ENCODE peak calls at places on chromosomes 4 and X, in seven cellular contexts. H, X, O, V, J, I and B are unnamed samples. For H3K36me3 and H3K27me3, the result is how much of the 10 kb centered on the place peaks cover.

GRCh38 chr4:181752516-181752915 is 490.7 kb upstream of the TENM3 start:
- DNase-seq in J (no peak), X (no peak), H (no peak), I (no peak), O (no peak), V (no peak), B (no peak)

GRCh38 chr4:188113156-188113555 is 3.8 kb upstream of the TRIML2 start:
- DNase-seq in I (no peak), H (no peak), X (no peak), O (no peak), J (no peak), V (no peak), B (no peak)

GRCh38 chrX:10120828-10121227 is 35.9 kb upstream of the CLCN4 start:
- DNase-seq in V (no peak), H (no peak), I (no peak), J (no peak), O (no peak), X (no peak), B (no peak)

GRCh38 chrX:123358457-123358856 is 174.4 kb downstream of the GRIA3 start:
- DNase-seq in I (no peak), V (no peak), H (no peak), X (no peak), O (no peak), J (no peak), B (no peak)

GRCh38 chr4:134364928-134365327 is 163.3 kb upstream of the PABPC4L start:
- DNase-seq in H (no peak), I (no peak), O (no peak), V (no peak), X (no peak), J (no peak), B (no peak)

GRCh38 chrX:18598413-18598812 is 73.5 kb downstream of the RS1 start:
- DNase-seq in J (no peak), X (no peak), H (no peak), I (no peak), O (no peak), V (no peak), B (no peak)

GRCh38 chr4:36757623-36758311 is 476.4 kb downstream of the DTHD1 start:
- DNase-seq in I (no peak), O (no peak), J (no peak), V (no peak), H (no peak), X (no peak), B (no peak)

GRCh38 chr4:41133619-41134018 is 80.7 kb downstream of the APBB2 start:
- DNase-seq in I (no peak), X (no peak), J (no peak), H (no peak), O (no peak), V (no peak), B (no peak)

GRCh38 chr4:41575207-41575606 is 37.2 kb downstream of the LIMCH1 start:
- DNase-seq in H (no peak), V (no peak), O (no peak), X (no peak), J (no peak), I (no peak), B (no peak)

GRCh38 chr4:54784188-54784671 is 126.5 kb downstream of the KIT start:
- DNase-seq in J (no peak), H (peak), I (no peak), V (no peak), X (no peak), O (peak), B (no peak)

GRCh38 chrX:153507484-153508178 is 9.8 kb upstream of the ATP2B3 start:
- DNase-seq in J (peak), H (peak), O (peak), I (peak), V (peak), X (peak), B (peak)

GRCh38 chr4:113996599-113997177 is 17.2 kb upstream of the ARSJ start:
- DNase-seq in H (no peak), I (peak), V (no peak), J (no peak), O (no peak), X (no peak), B (no peak)

GRCh38 chr4:183618681-183619080 is 40.3 kb downstream of the RWDD4 start:
- DNase-seq in O (no peak), J (no peak), X (no peak), I (peak), V (no peak), H (no peak), B (no peak)

GRCh38 chr4:147361726-147362125 is 119.2 kb upstream of the EDNRA start:
- DNase-seq in X (no peak), V (no peak), J (peak), O (no peak), H (peak), I (peak), B (no peak)

GRCh38 chrX:102917801-102918200 is 19.3 kb upstream of the RAB40AL start:
- DNase-seq in V (no peak), I (no peak), J (no peak), O (no peak), H (no peak), X (no peak), B (no peak)

GRCh38 chrX:130082244-130083106 is 27.8 kb downstream of the ELF4 start:
- DNase-seq in H (peak), J (no peak), V (no peak), I (no peak), X (peak), O (peak), B (peak)

GRCh38 chr4:18209448-18209847 is 187.9 kb upstream of the LCORL start:
- DNase-seq in I (no peak), H (no peak), V (no peak), O (no peak), J (no peak), X (no peak), B (peak)

GRCh38 chr4:8347660-8348059 is 78.1 kb downstream of the HTRA3 start:
- DNase-seq in O (no peak), V (no peak), H (no peak), X (no peak), I (no peak), J (no peak), B (no peak)

GRCh38 chr4:89834486-89835209 is 2.3 kb downstream of the SNCA start:
- DNase-seq in X (no peak), V (no peak), J (no peak), I (no peak), O (no peak), H (no peak), B (no peak)

GRCh38 chr4:126916626-126917140 is 716.1 kb upstream of the INTU start:
- DNase-seq in V (no peak), H (no peak), J (no peak), O (no peak), X (no peak), I (no peak), B (no peak)

GRCh38 chr4:53651142-53651720 is 59.9 kb upstream of the LNX1 start:
- DNase-seq in H (peak), O (no peak), V (no peak), J (no peak), I (no peak), X (no peak), B (no peak)

GRCh38 chr4:159229164-159229563 is 126.3 kb downstream of the RAPGEF2 start:
- DNase-seq in X (no peak), H (no peak), J (no peak), V (no peak), O (no peak), I (peak), B (no peak)

GRCh38 chr4:76363556-76364290 is 57.2 kb downstream of the STBD1 start:
- DNase-seq in O (no peak), I (no peak), H (no peak), V (no peak), J (no peak), X (no peak), B (no peak)

GRCh38 chrX:41824551-41824950 is 98.8 kb downstream of the CASK start:
- DNase-seq in O (no peak), V (no peak), J (peak), I (no peak), H (peak), X (no peak), B (no peak)

GRCh38 chrX:40152706-40153334 is 55.1 kb upstream of the BCOR start:
- DNase-seq in J (no peak), O (no peak), X (no peak), V (no peak), I (no peak), H (peak), B (no peak)

GRCh38 chrX:38045697-38046096 is 39.3 kb downstream of the SYTL5 start:
- DNase-seq in J (no peak), I (no peak), X (no peak), V (no peak), H (no peak), O (no peak), B (no peak)

GRCh38 chrX:17375631-17376380 is 806 bp downstream of the NHS start:
- DNase-seq in J (no peak), O (no peak), I (no peak), H (no peak), V (no peak), X (no peak), B (peak)

GRCh38 chrX:38004046-38004445 is 2.3 kb upstream of the SYTL5 start:
- DNase-seq in V (no peak), J (no peak), O (no peak), I (no peak), X (no peak), H (no peak), B (no peak)

DNA sequence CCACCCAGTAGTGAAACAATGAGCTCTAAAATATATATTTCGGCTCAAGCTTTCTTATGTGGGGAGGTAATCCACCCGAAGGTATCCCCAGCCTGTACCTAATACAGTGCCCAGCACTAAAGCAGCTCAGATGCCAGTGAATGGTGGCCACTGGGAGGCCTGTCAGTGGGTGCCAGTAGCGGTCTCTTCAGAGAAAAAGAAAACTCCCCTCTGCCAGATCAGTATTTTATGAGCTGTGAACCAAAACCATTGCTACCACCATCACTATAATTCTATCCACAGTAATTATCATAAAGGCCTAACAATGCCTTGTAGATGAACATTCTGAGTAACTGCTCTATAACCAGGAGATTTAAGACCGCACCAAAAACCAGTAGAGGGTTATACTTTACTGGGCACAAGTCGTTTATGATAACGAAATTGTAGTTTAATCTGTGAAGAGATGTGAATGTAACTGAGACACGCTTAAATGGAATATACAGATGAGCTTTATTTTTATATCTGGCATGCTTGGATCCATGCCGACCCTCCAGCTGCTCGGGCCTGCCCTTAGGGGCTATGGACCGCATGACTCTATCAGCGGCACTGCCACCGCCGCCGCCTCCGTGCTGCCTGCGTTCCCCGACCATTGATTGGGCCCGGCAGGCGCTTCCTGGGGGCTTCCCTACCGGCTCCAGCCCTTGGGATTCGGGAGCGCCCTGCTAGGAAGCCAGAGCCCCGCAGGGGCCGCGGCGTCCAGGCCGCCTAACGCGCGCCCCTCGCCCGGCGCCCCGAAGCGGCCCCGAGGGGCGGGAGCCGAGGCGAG is 586 bp upstream of the NFKB1 start:
- DNase-seq in V (no peak), X (peak), H (peak), O (peak), J (no peak), I (no peak), B (no peak)
- TF ChIP-seq CTCF in V (peak), X (no peak), H (no peak), O (no peak), J (peak), I (peak), B (peak)

GRCh38 chrX:141158084-141158483 is 18.8 kb downstream of the LDOC1 start:
- DNase-seq in O (no peak), H (no peak), I (no peak), J (no peak), V (no peak), X (no peak), B (no peak)
- H3K36me3 ChIP-seq in O (under half), H (under half), I (under half), J (under half), V (under half), X (under half), B (under half)

DNA sequence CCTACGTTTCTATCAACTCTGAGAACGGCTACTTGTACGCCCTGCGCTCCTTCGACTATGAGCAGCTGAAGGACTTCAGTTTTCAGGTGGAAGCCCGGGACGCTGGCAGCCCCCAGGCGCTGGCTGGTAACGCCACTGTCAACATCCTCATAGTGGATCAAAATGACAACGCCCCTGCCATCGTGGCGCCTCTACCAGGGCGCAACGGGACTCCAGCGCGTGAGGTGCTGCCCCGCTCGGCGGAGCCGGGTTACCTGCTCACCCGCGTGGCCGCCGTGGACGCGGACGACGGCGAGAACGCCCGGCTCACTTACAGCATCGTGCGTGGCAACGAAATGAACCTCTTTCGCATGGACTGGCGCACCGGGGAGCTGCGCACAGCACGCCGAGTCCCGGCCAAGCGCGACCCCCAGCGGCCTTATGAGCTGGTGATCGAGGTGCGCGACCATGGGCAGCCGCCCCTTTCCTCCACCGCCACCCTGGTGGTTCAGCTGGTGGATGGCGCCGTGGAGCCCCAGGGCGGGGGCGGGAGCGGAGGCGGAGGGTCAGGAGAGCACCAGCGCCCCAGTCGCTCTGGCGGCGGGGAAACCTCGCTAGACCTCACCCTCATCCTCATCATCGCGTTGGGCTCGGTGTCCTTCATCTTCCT is 2.7 kb downstream of the PCDH10 start:
- DNase-seq in X (no peak), I (no peak), H (no peak), V (no peak), J (no peak), O (no peak), B (no peak)
- H3K27me3 ChIP-seq in X (under half), I (under half), H (half or more), V (under half), J (under half), O (under half), B (under half)

GRCh38 chrX:149908727-149909126 is 20.6 kb upstream of the HSFX4 start:
- DNase-seq in O (no peak), J (no peak), X (no peak), H (no peak), V (no peak), I (no peak), B (no peak)

GRCh38 chrX:149908308-149908707 is 21.1 kb upstream of the HSFX4 start:
- DNase-seq in J (no peak), V (no peak), I (no peak), O (no peak), H (no peak), X (no peak), B (no peak)

GRCh38 chrX:149898554-149898953 is 17.6 kb downstream of the MAGEA8 start:
- DNase-seq in H (no peak), V (no peak), O (no peak), X (no peak), J (no peak), I (no peak), B (no peak)

GRCh38 chrX:149909324-149910177 is 19.8 kb upstream of the HSFX4 start:
- DNase-seq in X (no peak), V (no peak), O (no peak), H (no peak), I (no peak), J (no peak), B (no peak)

GRCh38 chrX:149903889-149904748 is 23.1 kb downstream of the MAGEA8 start:
- DNase-seq in O (no peak), V (no peak), I (no peak), H (no peak), J (no peak), X (no peak), B (no peak)
- TF ChIP-seq CTCF in O (no peak), V (no peak), I (peak), H (no peak), J (peak), X (no peak), B (no peak)

DNA sequence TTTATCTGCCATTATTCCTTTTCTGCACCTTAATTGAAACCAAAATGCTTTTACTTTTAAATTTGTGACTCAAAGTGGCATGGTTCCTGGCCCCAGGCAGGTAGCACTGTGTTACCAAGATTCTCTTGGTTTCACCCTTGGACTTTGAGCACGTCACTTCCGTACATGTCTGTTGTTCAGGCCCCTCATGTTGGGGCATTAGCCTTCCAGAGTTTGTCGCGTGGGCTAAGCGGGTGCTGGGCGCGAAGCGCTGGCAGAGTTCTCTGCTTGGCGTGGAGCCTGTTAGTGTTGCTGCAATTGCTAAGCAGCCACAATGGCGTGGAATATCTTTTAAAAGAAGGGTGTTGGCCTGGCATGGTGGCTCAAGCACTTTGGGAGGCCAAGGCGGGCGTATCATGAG is 14.0 kb upstream of the TADA2B start:
- DNase-seq in I (no peak), V (no peak), J (no peak), X (no peak), H (no peak), O (no peak), B (no peak)
- H3K36me3 ChIP-seq in I (under half), V (under half), J (under half), X (under half), H (half or more), O (under half), B (under half)

GRCh38 chr4:2142630-2143427 is 83.7 kb downstream of the NAT8L start:
- DNase-seq in J (no peak), V (no peak), O (no peak), H (no peak), I (no peak), X (no peak), B (no peak)
- H3K27me3 ChIP-seq in J (under half), V (under half), O (under half), H (under half), I (under half), X (under half), B (under half)

GRCh38 chr4:15868065-15868464 is 70.5 kb downstream of the FGFBP1 start:
- DNase-seq in O (no peak), X (no peak), I (no peak), H (no peak), V (no peak), J (no peak), B (no peak)
- TF ChIP-seq CTCF in O (no peak), X (no peak), I (no peak), H (no peak), V (no peak), J (no peak), B (no peak)

GRCh38 chrX:71550578-71550977 is 17.7 kb downstream of the OGT start:
- DNase-seq in X (no peak), H (no peak), O (no peak), I (no peak), J (no peak), V (no peak), B (no peak)

GRCh38 chrX:71558920-71559319 is 19.3 kb upstream of the GCNA start:
- DNase-seq in I (no peak), J (no peak), H (no peak), O (no peak), V (no peak), X (no peak), B (no peak)

DNA sequence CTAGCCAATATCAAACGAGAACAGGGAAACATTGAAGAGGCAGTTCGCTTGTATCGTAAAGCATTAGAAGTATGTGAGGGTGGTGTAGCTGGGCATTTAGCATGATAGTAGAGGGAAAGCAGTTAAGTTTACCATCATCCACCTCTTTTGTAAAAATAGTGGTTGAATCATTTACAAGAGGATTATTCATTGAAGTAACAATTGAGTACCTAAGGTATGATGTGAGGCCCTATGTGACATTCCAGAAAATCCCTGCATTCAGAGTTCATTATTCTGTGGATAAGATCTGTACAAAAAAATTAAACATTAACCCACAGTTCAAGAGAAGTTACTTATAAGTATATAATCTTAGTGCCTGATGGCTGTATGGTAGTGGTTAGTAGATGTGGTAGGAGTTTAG is 22.2 kb upstream of the GCNA start:
- DNase-seq in O (no peak), J (no peak), H (no peak), I (peak), V (no peak), X (no peak), B (no peak)
- H3K36me3 ChIP-seq in O (under half), J (under half), H (half or more), I (under half), V (under half), X (under half), B (under half)